ENCODE peak calls at places on chromosome 13, in nine cellular contexts. H is body of pancreas, I is breast epithelium, S is A549, T is H1, J is spleen, V is uterus, D is lower leg skin, E is HCT116. B is an unnamed sample.

GRCh38 chr13:27396252-27396846 is 28.1 kb upstream of the GTF3A start:
- DNase-seq in H (no peak), I (no peak), S (no peak), T (no peak), J (no peak), V (no peak), D (no peak), E (no peak), B (no peak)

GRCh38 chr13:44703371-44703770 is 127.2 kb upstream of the TSC22D1 start:
- DNase-seq in H (no peak), I (no peak), S (no peak), T (no peak), J (no peak), V (no peak), D (peak), E (no peak), B (no peak)

GRCh38 chr13:26656919-26657318 is 99.4 kb downstream of the WASF3 start:
- DNase-seq in H (no peak), I (no peak), S (no peak), T (no peak), J (no peak), V (no peak), D (no peak), E (no peak), B (no peak)

GRCh38 chr13:48506092-48506701 is 26.7 kb downstream of the RCBTB2 start:
- DNase-seq in H (no peak), I (no peak), S (no peak), T (no peak), J (peak), V (no peak), D (no peak), E (no peak), B (no peak)

GRCh38 chr13:59300347-59301165 is 863.2 kb downstream of the DIAPH3 start:
- DNase-seq in H (no peak), I (no peak), S (no peak), T (no peak), J (no peak), V (no peak), D (no peak), E (no peak), B (peak)

GRCh38 chr13:72062566-72062965 is 195.6 kb upstream of the DACH1 start:
- DNase-seq in H (no peak), I (no peak), S (no peak), T (peak), J (no peak), V (no peak), D (no peak), E (no peak), B (no peak)

GRCh38 chr13:27251166-27252088 is at the start of gene RPL21:
- DNase-seq in H (peak), I (peak), S (peak), T (peak), J (peak), V (peak), D (peak), E (peak), B (peak)

GRCh38 chr13:55664178-55664577 is 1476.5 kb upstream of the PRR20A start:
- DNase-seq in H (no peak), I (no peak), S (no peak), T (no peak), J (no peak), V (no peak), D (no peak), E (no peak), B (no peak)

GRCh38 chr13:114131581-114132418 is 623 bp downstream of the RASA3 start:
- DNase-seq in H (no peak), I (no peak), S (peak), T (no peak), J (peak), V (no peak), D (no peak), E (no peak), B (peak)

GRCh38 chr13:114112231-114112825 is 20.1 kb downstream of the RASA3 start:
- DNase-seq in H (no peak), I (peak), S (no peak), T (no peak), J (peak), V (peak), D (peak), E (no peak), B (no peak)

GRCh38 chr13:94700536-94700935 is 11.8 kb downstream of the SOX21 start:
- DNase-seq in H (no peak), I (no peak), S (no peak), T (no peak), J (no peak), V (no peak), D (no peak), E (no peak), B (no peak)

GRCh38 chr13:25860862-25861261 is 191.0 kb downstream of the SHISA2 start:
- DNase-seq in H (no peak), I (no peak), S (no peak), T (no peak), J (no peak), V (no peak), D (no peak), E (no peak), B (no peak)

GRCh38 chr13:50156722-50157121 is 141.5 kb downstream of the KCNRG start:
- DNase-seq in H (no peak), I (no peak), S (no peak), T (no peak), J (no peak), V (no peak), D (no peak), E (no peak), B (no peak)

GRCh38 chr13:106205871-106206270 is 329.6 kb downstream of the EFNB2 start:
- DNase-seq in H (no peak), I (no peak), S (no peak), T (no peak), J (no peak), V (no peak), D (no peak), E (no peak), B (no peak)

GRCh38 chr13:30865131-30866009 is 40.7 kb upstream of the MEDAG start:
- DNase-seq in H (peak), I (peak), S (peak), T (peak), J (peak), V (peak), D (peak), E (peak), B (peak)
- TF ChIP-seq POLR2A in H (no peak), I (no peak), S (no peak), T (no peak), J (no peak), V (no peak), D (no peak), E (no peak), B (no peak)

DNA sequence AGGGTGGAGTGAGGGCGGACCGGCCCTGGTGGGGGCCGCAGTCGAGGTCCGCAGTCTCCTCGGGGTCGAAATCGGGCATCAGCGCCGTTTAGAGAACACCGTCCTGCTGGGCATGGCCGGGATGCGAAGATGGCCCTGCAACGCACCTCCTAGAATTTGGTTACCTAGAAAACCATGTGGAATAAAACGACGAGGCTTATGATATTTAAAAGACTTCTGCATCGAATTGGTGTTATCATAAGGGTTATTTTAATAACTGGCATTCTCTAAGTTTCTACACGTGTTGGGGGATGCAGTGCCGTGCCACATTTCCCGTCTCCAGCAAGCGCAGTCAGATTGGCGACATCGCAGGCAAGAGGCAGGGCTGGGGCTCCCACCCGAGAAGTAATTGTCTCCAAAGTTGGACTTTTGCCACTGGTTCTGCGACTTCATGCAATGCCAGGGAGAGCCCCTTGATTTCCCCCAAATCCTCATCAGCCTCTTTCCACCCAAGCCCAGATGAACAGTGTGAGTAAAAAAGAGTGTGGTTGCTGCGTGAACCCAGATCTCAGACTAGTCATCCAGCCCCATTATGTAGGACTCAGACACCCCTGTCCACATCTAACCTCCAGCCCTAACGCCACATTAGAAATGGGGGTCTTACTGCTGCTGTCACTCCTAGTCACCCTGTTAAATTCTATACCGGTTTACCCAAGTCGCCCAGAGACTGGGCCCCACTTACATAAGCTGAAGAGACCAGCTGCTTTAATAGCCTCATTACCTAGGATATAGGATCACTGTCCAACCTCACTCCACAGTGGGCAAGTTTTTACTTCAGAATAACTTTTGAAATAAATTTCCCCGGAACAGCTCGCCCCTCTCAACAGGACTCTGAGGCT is 571 bp upstream of the DHRS12 start:
- DNase-seq in H (no peak), I (no peak), S (no peak), T (no peak), J (peak), V (peak), D (no peak), E (no peak), B (no peak)
- TF ChIP-seq POLR2A in H (no peak), I (peak), S (no peak), T (no peak), J (peak), V (no peak), D (no peak), E (no peak), B (peak)

DNA sequence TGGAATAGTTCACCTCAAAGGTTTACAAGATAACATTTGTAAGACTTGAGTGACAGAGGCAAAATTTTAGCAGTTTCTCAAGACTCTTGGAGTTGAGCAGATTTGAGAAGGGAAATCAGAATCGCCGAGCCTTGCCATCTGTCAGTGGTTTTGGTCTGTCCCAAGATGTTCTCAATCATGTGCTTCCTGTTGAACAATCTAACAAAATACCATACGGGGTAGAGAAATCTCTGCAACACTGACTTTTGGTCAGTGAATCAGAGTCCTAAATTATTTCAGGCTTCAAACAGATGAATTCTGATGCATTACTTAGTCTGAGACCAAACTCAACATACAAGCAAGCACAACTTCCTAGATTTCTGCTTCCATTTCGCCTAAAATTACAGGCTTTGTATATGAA is 3.8 kb downstream of the KCTD12 start:
- DNase-seq in H (peak), I (no peak), S (no peak), T (no peak), J (no peak), V (no peak), D (peak), E (no peak), B (no peak)
- TF ChIP-seq POLR2A in H (no peak), I (no peak), S (no peak), T (no peak), J (no peak), V (no peak), D (no peak), E (no peak), B (no peak)

DNA sequence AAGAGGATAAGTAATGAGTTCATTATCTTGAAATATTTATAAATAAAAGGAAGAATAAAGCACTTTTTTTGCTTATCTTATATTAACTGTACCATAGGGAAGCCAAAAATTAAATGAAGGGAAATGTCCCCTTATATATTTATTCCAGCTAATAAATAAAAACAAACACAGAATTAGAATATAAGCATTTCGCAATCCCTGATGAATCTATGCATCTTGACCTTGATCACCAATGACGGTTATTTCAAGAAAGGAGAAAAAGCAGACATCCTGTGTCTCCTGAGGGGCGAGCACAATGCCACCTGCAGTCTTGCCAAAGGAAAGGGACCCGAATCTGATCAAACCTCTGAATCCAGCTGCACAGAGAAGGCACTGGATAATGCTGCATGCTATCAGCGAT is 29.3 kb upstream of the IRS2 start:
- DNase-seq in H (no peak), I (no peak), S (no peak), T (no peak), J (no peak), V (no peak), D (no peak), E (no peak), B (no peak)
- TF ChIP-seq POLR2A in H (no peak), I (no peak), S (no peak), T (no peak), J (no peak), V (no peak), D (no peak), E (no peak), B (no peak)

GRCh38 chr13:97257800-97258799 is 36.0 kb downstream of the MBNL2 start:
- DNase-seq in H (peak), I (no peak), S (peak), T (no peak), J (no peak), V (peak), D (peak), E (peak), B (peak)
- TF ChIP-seq POLR2A in H (no peak), I (no peak), S (no peak), T (no peak), J (no peak), V (no peak), D (no peak), E (no peak), B (peak)

GRCh38 chr13:98500963-98501421 is 75.9 kb downstream of the STK24 start:
- DNase-seq in H (no peak), I (no peak), S (no peak), T (no peak), J (peak), V (no peak), D (no peak), E (no peak), B (no peak)
- TF ChIP-seq POLR2A in H (no peak), I (no peak), S (no peak), T (no peak), J (no peak), V (no peak), D (no peak), E (no peak), B (no peak)

DNA sequence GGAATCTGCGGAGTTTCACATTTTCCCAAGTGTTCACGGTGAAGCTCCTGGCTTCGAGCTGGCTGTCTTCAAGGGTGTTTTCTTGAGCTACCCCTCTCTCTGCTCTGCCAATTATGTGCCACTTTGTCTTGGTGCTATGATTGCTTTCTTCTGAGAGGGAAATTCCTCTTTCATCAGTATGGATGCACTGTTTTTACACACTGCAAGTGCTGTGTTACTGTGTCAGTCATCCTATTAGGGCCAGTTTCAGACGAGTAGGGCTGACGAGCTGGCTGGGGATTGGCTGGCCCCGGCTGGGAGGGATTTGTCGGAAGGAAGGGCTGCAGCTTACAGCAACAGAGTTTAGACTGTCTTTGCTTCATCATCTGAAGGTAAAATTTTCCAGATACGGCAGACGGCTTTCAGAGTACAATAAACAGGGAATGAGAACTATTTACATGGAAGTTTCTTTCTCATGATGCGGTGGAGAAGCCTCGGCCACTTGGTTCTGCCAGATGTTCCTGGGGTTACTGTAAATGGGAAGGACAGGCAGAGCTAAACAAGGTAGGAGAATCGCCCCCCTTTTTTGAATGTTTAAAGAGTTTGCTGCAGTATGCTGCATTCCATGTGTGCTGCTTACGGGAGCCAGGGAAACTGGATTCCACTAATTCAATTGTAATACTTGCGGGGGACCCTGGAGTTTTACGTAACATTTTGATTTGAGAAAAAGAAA is at the start of gene MBNL2:
- DNase-seq in H (peak), I (peak), S (peak), T (peak), J (peak), V (peak), D (peak), E (peak), B (peak)
- TF ChIP-seq POLR2A in H (peak), I (peak), S (peak), T (no peak), J (peak), V (peak), D (peak), E (no peak), B (peak)

DNA sequence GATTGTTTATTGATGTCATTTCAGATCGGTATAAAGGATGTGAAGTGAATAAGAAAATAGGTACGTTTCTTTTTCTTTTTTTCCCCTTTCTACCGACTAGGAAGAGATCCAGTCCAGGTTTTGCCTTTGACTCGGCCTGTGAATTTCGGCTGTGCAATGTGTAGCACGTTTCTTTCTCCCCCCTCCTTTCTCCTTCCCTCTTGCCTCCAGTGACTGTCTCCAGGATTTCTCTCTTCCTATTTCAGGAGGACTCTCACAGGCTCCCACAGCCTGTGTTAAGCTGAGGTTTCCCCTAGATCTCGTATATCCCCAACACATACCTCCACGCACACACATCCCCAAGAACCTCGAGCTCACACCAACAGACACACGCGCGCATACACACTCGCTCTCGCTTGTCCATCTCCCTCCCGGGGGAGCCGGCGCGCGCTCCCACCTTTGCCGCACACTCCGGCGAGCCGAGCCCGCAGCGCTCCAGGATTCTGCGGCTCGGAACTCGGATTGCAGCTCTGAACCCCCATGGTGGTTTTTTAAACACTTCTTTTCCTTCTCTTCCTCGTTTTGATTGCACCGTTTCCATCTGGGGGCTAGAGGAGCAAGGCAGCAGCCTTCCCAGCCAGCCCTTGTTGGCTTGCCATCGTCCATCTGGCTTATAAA is at the start of gene GPC6:
- DNase-seq in H (peak), I (no peak), S (no peak), T (no peak), J (no peak), V (no peak), D (no peak), E (no peak), B (peak)
- TF ChIP-seq POLR2A in H (no peak), I (no peak), S (no peak), T (no peak), J (no peak), V (no peak), D (no peak), E (no peak), B (no peak)

GRCh38 chr13:21060827-21061076 is 634 bp downstream of the LATS2 start:
- DNase-seq in H (no peak), I (no peak), S (no peak), T (no peak), J (no peak), V (peak), D (peak), E (no peak), B (no peak)

GRCh38 chr13:21061077-21061945 is at the start of gene LATS2:
- DNase-seq in H (peak), I (peak), S (peak), T (peak), J (peak), V (peak), D (peak), E (peak), B (peak)

GRCh38 chr13:21063031-21063430 is 1.6 kb upstream of the LATS2 start:
- DNase-seq in H (no peak), I (no peak), S (no peak), T (peak), J (no peak), V (no peak), D (peak), E (no peak), B (no peak)

GRCh38 chr13:21058361-21058760 is 3.0 kb downstream of the LATS2 start:
- DNase-seq in H (no peak), I (no peak), S (no peak), T (no peak), J (no peak), V (no peak), D (peak), E (no peak), B (no peak)

GRCh38 chr13:21060063-21060826 is 1.1 kb downstream of the LATS2 start:
- DNase-seq in H (peak), I (no peak), S (no peak), T (peak), J (peak), V (peak), D (peak), E (no peak), B (peak)
- TF ChIP-seq POLR2A in H (peak), I (no peak), S (no peak), T (peak), J (no peak), V (no peak), D (no peak), E (no peak), B (no peak)

B was measured in erythroblast.